ENCODE peak calls at places on chromosomes 7 and 10, in seven cellular contexts. One of them, this sample, is unnamed.

GRCh38 chr10:1050145-1050544 is 1.2 kb upstream of the IDI1 start:
- DNase-seq in SK-N-SH: no peak
- DNase-seq in HepG2: peak
- DNase-seq in K562: peak
- DNase-seq in NT2/D1: no peak
- DNase-seq in HCT116: no peak
- DNase-seq in GM12878: no peak
- DNase-seq in this sample: no peak

GRCh38 chr7:4957847-4958476 is 1.0 kb downstream of the MMD2 start:
- DNase-seq in SK-N-SH: no peak
- DNase-seq in HepG2: no peak
- DNase-seq in K562: no peak
- DNase-seq in NT2/D1: no peak
- DNase-seq in HCT116: no peak
- DNase-seq in GM12878: no peak
- DNase-seq in this sample: no peak

GRCh38 chr10:49052069-49052468 is 63.3 kb downstream of the VSTM4 start:
- DNase-seq in SK-N-SH: no peak
- DNase-seq in HepG2: no peak
- DNase-seq in K562: no peak
- DNase-seq in NT2/D1: no peak
- DNase-seq in HCT116: no peak
- DNase-seq in GM12878: no peak
- DNase-seq in this sample: no peak

GRCh38 chr7:1925349-1925748 is 255.3 kb downstream of the ELFN1 start:
- DNase-seq in SK-N-SH: no peak
- DNase-seq in HepG2: peak
- DNase-seq in K562: no peak
- DNase-seq in NT2/D1: no peak
- DNase-seq in HCT116: no peak
- DNase-seq in GM12878: no peak
- DNase-seq in this sample: no peak

GRCh38 chr7:126791306-126791705 is 461.4 kb downstream of the GRM8 start:
- DNase-seq in SK-N-SH: no peak
- DNase-seq in HepG2: no peak
- DNase-seq in K562: no peak
- DNase-seq in NT2/D1: no peak
- DNase-seq in HCT116: no peak
- DNase-seq in GM12878: no peak
- DNase-seq in this sample: no peak

GRCh38 chr7:36895112-36895511 is 170.8 kb upstream of the AOAH start:
- DNase-seq in SK-N-SH: no peak
- DNase-seq in HepG2: no peak
- DNase-seq in K562: no peak
- DNase-seq in NT2/D1: no peak
- DNase-seq in HCT116: no peak
- DNase-seq in GM12878: no peak
- DNase-seq in this sample: no peak

GRCh38 chr7:69516208-69516820 is 82.0 kb upstream of the AUTS2 start:
- DNase-seq in SK-N-SH: no peak
- DNase-seq in HepG2: no peak
- DNase-seq in K562: no peak
- DNase-seq in NT2/D1: no peak
- DNase-seq in HCT116: no peak
- DNase-seq in GM12878: no peak
- DNase-seq in this sample: no peak

GRCh38 chr10:13390604-13391522 is 42.8 kb upstream of the SEPHS1 start:
- DNase-seq in SK-N-SH: peak
- DNase-seq in HepG2: no peak
- DNase-seq in K562: peak
- DNase-seq in NT2/D1: no peak
- DNase-seq in HCT116: no peak
- DNase-seq in GM12878: no peak
- DNase-seq in this sample: no peak

GRCh38 chr7:72176875-72177274 is 235.3 kb downstream of the CALN1 start:
- DNase-seq in SK-N-SH: no peak
- DNase-seq in HepG2: no peak
- DNase-seq in K562: no peak
- DNase-seq in NT2/D1: no peak
- DNase-seq in HCT116: no peak
- DNase-seq in GM12878: no peak
- DNase-seq in this sample: no peak

GRCh38 chr10:113139695-113140094 is 189.6 kb downstream of the TCF7L2 start:
- DNase-seq in SK-N-SH: peak
- DNase-seq in HepG2: no peak
- DNase-seq in K562: no peak
- DNase-seq in NT2/D1: no peak
- DNase-seq in HCT116: no peak
- DNase-seq in GM12878: no peak
- DNase-seq in this sample: no peak

GRCh38 chr10:2885276-2885955 is 181.9 kb upstream of the PFKP start:
- DNase-seq in SK-N-SH: no peak
- DNase-seq in HepG2: no peak
- DNase-seq in K562: no peak
- DNase-seq in NT2/D1: no peak
- DNase-seq in HCT116: no peak
- DNase-seq in GM12878: no peak
- DNase-seq in this sample: no peak

GRCh38 chr7:27697861-27698430 is 35.3 kb upstream of the HIBADH start:
- DNase-seq in SK-N-SH: no peak
- DNase-seq in HepG2: peak
- DNase-seq in K562: no peak
- DNase-seq in NT2/D1: no peak
- DNase-seq in HCT116: peak
- DNase-seq in GM12878: peak
- DNase-seq in this sample: no peak

GRCh38 chr7:91651986-91652385 is 228.5 kb downstream of the MTERF1 start:
- DNase-seq in SK-N-SH: no peak
- DNase-seq in HepG2: no peak
- DNase-seq in K562: no peak
- DNase-seq in NT2/D1: no peak
- DNase-seq in HCT116: no peak
- DNase-seq in GM12878: no peak
- DNase-seq in this sample: no peak

GRCh38 chr10:67790534-67791408 is 47.2 kb downstream of the DNAJC12 start:
- DNase-seq in SK-N-SH: no peak
- DNase-seq in HepG2: no peak
- DNase-seq in K562: peak
- DNase-seq in NT2/D1: no peak
- DNase-seq in HCT116: peak
- DNase-seq in GM12878: no peak
- DNase-seq in this sample: no peak

GRCh38 chr10:131792809-131793208 is 108.0 kb upstream of the PPP2R2D start:
- DNase-seq in SK-N-SH: no peak
- DNase-seq in HepG2: no peak
- DNase-seq in K562: no peak
- DNase-seq in NT2/D1: no peak
- DNase-seq in HCT116: no peak
- DNase-seq in GM12878: no peak
- DNase-seq in this sample: no peak

GRCh38 chr7:33185786-33186185 is 56.4 kb downstream of the BBS9 start:
- DNase-seq in SK-N-SH: peak
- DNase-seq in HepG2: peak
- DNase-seq in K562: peak
- DNase-seq in NT2/D1: peak
- DNase-seq in HCT116: peak
- DNase-seq in GM12878: no peak
- DNase-seq in this sample: no peak

GRCh38 chr7:100088621-100089457 is at the start of gene COPS6:
- DNase-seq in SK-N-SH: peak
- DNase-seq in HepG2: peak
- DNase-seq in K562: peak
- DNase-seq in NT2/D1: no peak
- DNase-seq in HCT116: no peak
- DNase-seq in GM12878: no peak
- DNase-seq in this sample: no peak

GRCh38 chr10:88270871-88271713 is 312.0 kb downstream of the RNLS start:
- DNase-seq in SK-N-SH: no peak
- DNase-seq in HepG2: no peak
- DNase-seq in K562: no peak
- DNase-seq in NT2/D1: no peak
- DNase-seq in HCT116: no peak
- DNase-seq in GM12878: peak
- DNase-seq in this sample: no peak

GRCh38 chr10:78205457-78205856 is 171.8 kb downstream of the RPS24 start:
- DNase-seq in SK-N-SH: no peak
- DNase-seq in HepG2: no peak
- DNase-seq in K562: no peak
- DNase-seq in NT2/D1: no peak
- DNase-seq in HCT116: no peak
- DNase-seq in GM12878: no peak
- DNase-seq in this sample: no peak
- TF ChIP-seq YY1 in SK-N-SH: no peak
- TF ChIP-seq YY1 in HepG2: no peak
- TF ChIP-seq YY1 in K562: no peak
- TF ChIP-seq YY1 in NT2/D1: no peak
- TF ChIP-seq YY1 in HCT116: no peak
- TF ChIP-seq YY1 in GM12878: no peak
- TF ChIP-seq YY1 in this sample: no peak

GRCh38 chr7:132112632-132113031 is 463.6 kb downstream of the PLXNA4 start:
- DNase-seq in SK-N-SH: no peak
- DNase-seq in HepG2: no peak
- DNase-seq in K562: no peak
- DNase-seq in NT2/D1: no peak
- DNase-seq in HCT116: no peak
- DNase-seq in GM12878: no peak
- DNase-seq in this sample: no peak

GRCh38 chr7:132109768-132110167 is 466.5 kb downstream of the PLXNA4 start:
- DNase-seq in SK-N-SH: no peak
- DNase-seq in HepG2: no peak
- DNase-seq in K562: no peak
- DNase-seq in NT2/D1: no peak
- DNase-seq in HCT116: no peak
- DNase-seq in GM12878: no peak
- DNase-seq in this sample: no peak

GRCh38 chr7:132108553-132108952 is 467.7 kb downstream of the PLXNA4 start:
- DNase-seq in SK-N-SH: no peak
- DNase-seq in HepG2: no peak
- DNase-seq in K562: no peak
- DNase-seq in NT2/D1: peak
- DNase-seq in HCT116: no peak
- DNase-seq in GM12878: no peak
- DNase-seq in this sample: no peak

GRCh38 chr7:132112111-132112510 is 464.2 kb downstream of the PLXNA4 start:
- DNase-seq in SK-N-SH: no peak
- DNase-seq in HepG2: no peak
- DNase-seq in K562: no peak
- DNase-seq in NT2/D1: no peak
- DNase-seq in HCT116: no peak
- DNase-seq in GM12878: no peak
- DNase-seq in this sample: no peak

DNA sequence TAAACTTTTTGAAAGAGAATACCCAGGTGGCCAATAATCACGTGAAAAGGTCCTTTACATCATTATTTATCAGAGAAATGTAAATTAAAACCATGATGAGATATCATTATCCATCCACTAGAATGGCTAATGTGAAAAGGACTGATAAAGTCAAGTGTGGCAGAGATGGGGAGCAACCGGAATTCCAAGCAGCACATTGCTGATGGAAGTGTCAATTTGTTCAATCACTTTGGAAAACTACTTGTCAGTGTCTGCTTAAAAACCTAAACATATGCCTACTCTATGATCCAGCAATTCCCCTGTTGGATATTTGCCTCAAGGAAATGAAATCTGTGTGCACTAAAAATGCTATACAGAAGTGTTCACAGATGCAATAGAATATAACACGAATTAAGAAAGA is 465.6 kb downstream of the PLXNA4 start:
- DNase-seq in SK-N-SH: no peak
- DNase-seq in HepG2: no peak
- DNase-seq in K562: no peak
- DNase-seq in NT2/D1: no peak
- DNase-seq in HCT116: no peak
- DNase-seq in GM12878: no peak
- DNase-seq in this sample: no peak
- TF ChIP-seq YY1 in SK-N-SH: no peak
- TF ChIP-seq YY1 in HepG2: no peak
- TF ChIP-seq YY1 in K562: no peak
- TF ChIP-seq YY1 in NT2/D1: no peak
- TF ChIP-seq YY1 in HCT116: no peak
- TF ChIP-seq YY1 in GM12878: no peak
- TF ChIP-seq YY1 in this sample: no peak

DNA sequence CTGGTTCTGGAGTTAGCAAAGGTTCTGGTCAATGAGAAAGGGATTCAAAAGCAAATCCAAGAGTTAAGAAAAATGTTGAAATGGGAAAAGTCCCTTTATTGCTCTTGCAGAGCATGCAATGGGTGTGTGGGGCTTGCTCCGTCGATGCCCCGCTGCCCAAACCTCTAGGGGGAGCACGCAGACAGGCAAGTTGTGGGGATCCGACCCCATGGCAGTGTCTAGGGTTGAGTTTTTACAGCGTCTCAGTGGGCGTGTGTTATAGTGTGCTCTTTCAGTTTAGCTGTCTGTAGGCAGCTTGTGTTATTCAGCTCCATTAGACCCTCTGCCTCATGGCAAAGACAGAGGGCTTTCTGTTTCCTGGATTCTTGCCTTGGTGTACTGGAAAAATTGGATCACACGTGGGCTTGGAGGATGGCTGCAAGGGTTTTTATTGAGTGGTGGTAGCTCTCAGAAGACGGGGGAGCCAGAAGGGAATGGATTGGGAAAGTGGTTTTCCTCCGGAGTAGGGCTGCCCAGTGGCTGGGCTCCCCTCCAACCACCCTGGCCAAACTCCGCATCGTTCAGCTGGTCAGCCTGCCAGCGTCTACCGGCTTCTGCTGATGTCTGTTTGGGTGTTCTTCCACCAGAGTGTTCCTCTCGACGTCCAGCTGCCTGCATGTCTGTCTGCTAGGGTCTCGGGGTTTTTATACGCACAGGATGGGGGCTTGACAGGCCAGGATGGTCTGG is 102.3 kb upstream of the PLXDC2 start:
- DNase-seq in SK-N-SH: no peak
- DNase-seq in HepG2: no peak
- DNase-seq in K562: no peak
- DNase-seq in NT2/D1: no peak
- DNase-seq in HCT116: no peak
- DNase-seq in GM12878: no peak
- DNase-seq in this sample: peak
- TF ChIP-seq YY1 in SK-N-SH: no peak
- TF ChIP-seq YY1 in HepG2: no peak
- TF ChIP-seq YY1 in K562: no peak
- TF ChIP-seq YY1 in NT2/D1: no peak
- TF ChIP-seq YY1 in HCT116: no peak
- TF ChIP-seq YY1 in GM12878: no peak
- TF ChIP-seq YY1 in this sample: no peak

DNA sequence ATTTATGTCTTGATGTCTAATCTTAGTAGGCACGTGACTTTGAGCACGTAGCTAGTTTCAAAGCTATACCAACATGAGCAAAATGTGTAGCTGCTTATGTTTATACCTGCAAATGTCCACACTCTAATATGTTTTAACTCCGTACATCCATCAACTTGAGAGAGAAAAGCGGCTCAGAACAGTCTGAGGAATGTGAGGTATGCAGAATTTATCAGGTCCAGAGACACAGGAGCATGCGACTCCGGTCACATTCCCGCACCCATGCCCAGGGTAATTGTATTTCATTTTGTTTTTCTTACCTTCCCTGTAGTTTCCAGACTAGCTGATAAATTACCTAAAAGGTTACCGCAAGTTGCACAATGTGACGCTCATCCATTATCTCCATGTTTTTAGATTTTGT is 39.9 kb downstream of the SVOPL start:
- DNase-seq in SK-N-SH: no peak
- DNase-seq in HepG2: peak
- DNase-seq in K562: no peak
- DNase-seq in NT2/D1: no peak
- DNase-seq in HCT116: no peak
- DNase-seq in GM12878: no peak
- DNase-seq in this sample: no peak
- TF ChIP-seq YY1 in SK-N-SH: no peak
- TF ChIP-seq YY1 in HepG2: no peak
- TF ChIP-seq YY1 in K562: no peak
- TF ChIP-seq YY1 in NT2/D1: no peak
- TF ChIP-seq YY1 in HCT116: no peak
- TF ChIP-seq YY1 in GM12878: no peak
- TF ChIP-seq YY1 in this sample: no peak

This sample was measured in H1.